ENCODE peak calls at places on chromosomes 3 and 15, in ten cellular contexts. G is brain microvascular endothelial cell, O is A549, A is kidney, S is left lung, Y is breast epithelium, C is hepatocyte, F is IMR-90, D is heart left ventricle, B is tibial artery. T is an unnamed sample.

GRCh38 chr15:98889930-98890695 is 117.5 kb downstream of the PGPEP1L start:
- DNase-seq in Y (no peak), F (peak), B (no peak), G (peak), A (no peak), S (no peak), C (peak), D (no peak), O (peak), T (no peak)

GRCh38 chr3:53768478-53769459 is 77.5 kb downstream of the CHDH start:
- DNase-seq in F (no peak), B (no peak), Y (no peak), D (no peak), G (no peak), C (no peak), O (no peak), S (no peak), A (no peak), T (no peak)

GRCh38 chr15:70308011-70308761 is 210.5 kb upstream of the TLE3 start:
- DNase-seq in C (no peak), O (peak), S (no peak), F (no peak), G (no peak), B (no peak), A (no peak), D (no peak), Y (peak), T (no peak)

GRCh38 chr3:123098411-123099330 is 31.8 kb downstream of the PDIA5 start:
- DNase-seq in O (no peak), D (no peak), Y (no peak), G (no peak), S (no peak), B (peak), F (no peak), A (no peak), C (no peak), T (no peak)

GRCh38 chr3:126852536-126852935 is 130.4 kb upstream of the PLXNA1 start:
- DNase-seq in Y (no peak), G (no peak), A (no peak), D (no peak), C (no peak), S (no peak), O (no peak), B (no peak), F (no peak), T (no peak)

GRCh38 chr3:4550957-4551754 is 58.0 kb downstream of the ITPR1 start:
- DNase-seq in A (peak), D (peak), B (no peak), O (no peak), G (no peak), F (no peak), C (no peak), Y (no peak), S (no peak), T (no peak)

GRCh38 chr15:81071130-81071529 is 62.9 kb upstream of the CFAP161 start:
- DNase-seq in G (peak), B (peak), C (no peak), Y (no peak), D (no peak), O (no peak), S (no peak), A (no peak), F (peak), T (no peak)

GRCh38 chr3:34683851-34684250 is 885.4 kb downstream of the PDCD6IP start:
- DNase-seq in O (peak), Y (no peak), D (peak), B (peak), G (peak), F (peak), A (no peak), S (no peak), C (peak), T (peak)

GRCh38 chr3:98722389-98722788 is 40.8 kb upstream of the ST3GAL6 start:
- DNase-seq in D (no peak), C (no peak), G (no peak), A (no peak), Y (no peak), F (no peak), S (no peak), O (no peak), B (no peak), T (no peak)

GRCh38 chr15:64224508-64224907 is 61.7 kb upstream of the PPIB start:
- DNase-seq in A (no peak), C (peak), Y (no peak), D (peak), B (no peak), S (no peak), G (peak), F (peak), O (no peak), T (no peak)

GRCh38 chr3:32457971-32458471 is 44.6 kb downstream of the CMTM6 start:
- DNase-seq in B (no peak), A (no peak), S (no peak), F (no peak), C (no peak), G (no peak), D (no peak), O (no peak), Y (no peak), T (peak)

GRCh38 chr15:68499620-68500312 is 67.8 kb upstream of the ITGA11 start:
- DNase-seq in S (no peak), G (no peak), F (no peak), D (no peak), C (no peak), Y (no peak), O (peak), A (no peak), B (no peak), T (no peak)

GRCh38 chr15:68495981-68496705 is 64.2 kb upstream of the ITGA11 start:
- DNase-seq in Y (no peak), C (no peak), F (no peak), G (no peak), O (no peak), B (no peak), A (no peak), S (no peak), D (no peak), T (no peak)

GRCh38 chr15:68495221-68495950 is 63.4 kb upstream of the ITGA11 start:
- DNase-seq in D (no peak), F (no peak), A (no peak), Y (no peak), C (no peak), O (no peak), G (no peak), B (no peak), S (no peak), T (no peak)

GRCh38 chr15:68498076-68498475 is 66.1 kb upstream of the ITGA11 start:
- DNase-seq in D (no peak), C (no peak), S (no peak), A (no peak), F (no peak), G (no peak), O (no peak), B (no peak), Y (no peak), T (no peak)

GRCh38 chr15:68497206-68497910 is 65.4 kb upstream of the ITGA11 start:
- DNase-seq in A (no peak), D (no peak), B (no peak), G (no peak), Y (no peak), C (no peak), O (peak), F (peak), S (no peak), T (no peak)
- TF ChIP-seq CTCF in A (no peak), D (no peak), B (no peak), G (no peak), Y (no peak), C (no peak), O (no peak), F (no peak), S (no peak), T (no peak)

GRCh38 chr3:14142567-14143270 is 17.9 kb downstream of the TMEM43 start:
- DNase-seq in B (no peak), C (no peak), G (no peak), F (no peak), S (no peak), A (peak), D (no peak), Y (peak), O (no peak), T (peak)
- H3K27ac ChIP-seq in B (peak), C (peak), G (peak), F (peak), S (peak), A (no peak), D (peak), Y (peak), O (peak), T (peak)

GRCh38 chr3:71689305-71689704 is 35.9 kb downstream of the EIF4E3 start:
- DNase-seq in B (no peak), A (no peak), F (no peak), D (no peak), Y (no peak), S (no peak), O (no peak), G (no peak), C (no peak), T (no peak)
- TF ChIP-seq CTCF in B (no peak), A (no peak), F (no peak), D (no peak), Y (no peak), S (no peak), O (no peak), G (no peak), C (no peak), T (no peak)

GRCh38 chr3:155702745-155703581 is 41.9 kb downstream of the PLCH1 start:
- DNase-seq in B (no peak), C (no peak), F (no peak), D (no peak), S (peak), G (no peak), Y (no peak), A (no peak), O (no peak), T (no peak)
- H3K27ac ChIP-seq in B (no peak), C (no peak), F (no peak), D (no peak), S (peak), G (no peak), Y (peak), A (no peak), O (no peak), T (no peak)